ENCODE peak calls at places on chromosome 9, in six cellular contexts. S, G, D, V, T and M are unnamed samples.

GRCh38 chr9:4566806-4567205 is 76.5 kb downstream of the SLC1A1 start:
- DNase-seq in S (no peak), G (no peak), D (no peak), V (no peak), T (no peak), M (no peak)

GRCh38 chr9:6910032-6910431 is 152.3 kb downstream of the KDM4C start:
- DNase-seq in S (no peak), G (no peak), D (no peak), V (no peak), T (no peak), M (no peak)

GRCh38 chr9:78158286-78158685 is 77.6 kb upstream of the CEP78 start:
- DNase-seq in S (no peak), G (no peak), D (no peak), V (no peak), T (no peak), M (no peak)

GRCh38 chr9:116337015-116337414 is 183.4 kb downstream of the PAPPA start:
- DNase-seq in S (peak; percentile 38), G (no peak), D (no peak), V (no peak), T (no peak), M (no peak)

GRCh38 chr9:135376511-135377173 is 102.9 kb upstream of the PPP1R26 start:
- DNase-seq in S (no peak), G (no peak), D (no peak), V (no peak), T (no peak), M (no peak)

GRCh38 chr9:31740705-31741104 is 643.7 kb upstream of the ACO1 start:
- DNase-seq in S (no peak), G (no peak), D (no peak), V (no peak), T (no peak), M (no peak)

GRCh38 chr9:89576404-89576824 is 28.4 kb upstream of the GADD45G start:
- DNase-seq in S (no peak), G (no peak), D (no peak), V (no peak), T (no peak), M (no peak)

GRCh38 chr9:10050016-10050415 is 562.8 kb downstream of the PTPRD start:
- DNase-seq in S (no peak), G (no peak), D (no peak), V (no peak), T (no peak), M (no peak)

GRCh38 chr9:110099236-110099741 is 108.7 kb downstream of the C9orf152 start:
- DNase-seq in S (no peak), G (peak; percentile 7), D (no peak), V (peak; percentile 46), T (no peak), M (no peak)

GRCh38 chr9:97696025-97696822 is 916 bp downstream of the XPA start:
- DNase-seq in S (no peak), G (no peak), D (no peak), V (no peak), T (no peak), M (no peak)

GRCh38 chr9:126805546-126806262 is 864 bp downstream of the ZBTB43 start:
- DNase-seq in S (no peak), G (peak; percentile 32), D (peak; percentile 61), V (no peak), T (peak; percentile 95), M (no peak)

GRCh38 chr9:125650271-125650737 is 56.7 kb downstream of the MAPKAP1 start:
- DNase-seq in S (no peak), G (no peak), D (no peak), V (no peak), T (peak; percentile 44), M (no peak)

GRCh38 chr9:29750062-29750461 is 2176.8 kb upstream of the C9orf72 start:
- DNase-seq in S (peak; percentile 19), G (no peak), D (no peak), V (no peak), T (no peak), M (no peak)

GRCh38 chr9:19988281-19988680 is 199.4 kb upstream of the SLC24A2 start:
- DNase-seq in S (no peak), G (no peak), D (no peak), V (no peak), T (no peak), M (no peak)

GRCh38 chr9:27496134-27496504 is 28.0 kb upstream of the IFNK start:
- DNase-seq in S (no peak), G (no peak), D (no peak), V (no peak), T (no peak), M (no peak)

GRCh38 chr9:131475956-131476776 is 26.6 kb upstream of the POMT1 start:
- DNase-seq in S (no peak), G (no peak), D (no peak), V (no peak), T (no peak), M (no peak)
- TF ChIP-seq CTCF in S (peak; percentile 45), G (no peak), D (peak; percentile 64), V (peak; percentile 37), T (peak; percentile 30), M (peak; percentile 42)

GRCh38 chr9:76433851-76434250 is 25.1 kb upstream of the GCNT1 start:
- DNase-seq in S (no peak), G (no peak), D (no peak), V (no peak), T (no peak), M (no peak)

GRCh38 chr9:76438841-76439588 is 20.0 kb upstream of the GCNT1 start:
- DNase-seq in S (no peak), G (no peak), D (no peak), V (no peak), T (peak; percentile 56), M (no peak)

GRCh38 chr9:76431601-76432000 is 27.4 kb upstream of the GCNT1 start:
- DNase-seq in S (no peak), G (no peak), D (no peak), V (no peak), T (no peak), M (no peak)

DNA sequence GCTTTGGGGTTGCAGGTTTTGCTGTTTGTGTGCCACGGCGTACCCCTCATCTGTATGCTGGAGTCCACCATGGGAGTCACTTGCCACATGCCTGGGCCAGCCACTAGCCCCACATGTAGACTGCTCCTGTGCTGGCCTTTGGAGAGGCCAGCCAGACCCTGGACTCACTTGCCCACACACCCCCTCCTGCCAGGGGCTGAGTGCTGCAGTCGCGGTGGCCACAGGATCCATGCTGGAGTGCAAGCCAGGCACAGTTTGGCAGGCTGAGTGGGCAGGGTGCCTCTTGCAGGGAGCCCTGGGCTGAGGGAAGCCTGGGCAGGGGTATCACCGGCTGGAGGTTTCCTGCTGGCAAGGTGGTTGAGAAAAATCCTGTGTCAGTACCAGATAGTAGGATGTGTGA is 25.6 kb upstream of the GCNT1 start:
- DNase-seq in S (no peak), G (no peak), D (no peak), V (no peak), T (no peak), M (no peak)
- TF ChIP-seq CTCF in S (no peak), G (no peak), D (no peak), V (no peak), T (no peak), M (no peak)

DNA sequence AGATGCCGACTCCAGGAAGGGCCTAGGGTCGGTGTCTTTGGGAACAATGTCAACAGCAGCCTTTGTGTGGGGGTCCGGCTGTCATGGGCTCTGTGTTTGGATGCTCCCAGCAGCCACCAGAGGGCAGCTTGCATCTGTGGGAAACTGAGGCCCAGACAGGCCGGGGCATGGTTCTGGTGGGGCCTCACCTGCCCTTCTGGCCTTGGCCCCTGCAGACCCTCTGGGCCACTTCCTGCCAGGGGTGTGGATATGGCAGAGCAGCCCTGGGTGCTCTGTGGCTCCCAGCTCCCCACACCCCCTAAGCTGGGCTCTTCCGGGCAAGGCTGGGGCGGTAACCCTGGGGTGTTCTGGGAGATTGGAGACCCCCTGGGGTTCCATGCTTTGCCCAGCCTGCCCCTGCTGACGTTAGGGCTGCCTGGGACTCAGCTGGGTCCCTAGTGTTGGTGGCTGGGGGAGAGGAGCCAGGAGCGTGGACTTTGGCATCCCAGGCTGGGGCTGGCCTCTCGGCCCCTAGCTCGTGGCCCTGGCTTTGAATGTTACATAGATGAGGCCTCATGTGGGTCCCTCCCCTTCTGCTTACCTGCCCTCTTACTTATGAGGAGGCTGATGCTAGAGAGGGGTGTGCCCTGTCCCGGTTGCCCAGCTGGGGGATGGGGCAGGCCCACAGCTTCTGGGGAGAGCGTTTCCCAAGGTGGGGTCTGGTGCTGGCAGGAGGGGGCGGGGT is 38.3 kb downstream of the RXRA start:
- DNase-seq in S (no peak), G (no peak), D (no peak), V (no peak), T (peak; percentile 57), M (no peak)
- TF ChIP-seq CTCF in S (no peak), G (no peak), D (peak; percentile 36), V (no peak), T (peak; percentile 61), M (no peak)

DNA sequence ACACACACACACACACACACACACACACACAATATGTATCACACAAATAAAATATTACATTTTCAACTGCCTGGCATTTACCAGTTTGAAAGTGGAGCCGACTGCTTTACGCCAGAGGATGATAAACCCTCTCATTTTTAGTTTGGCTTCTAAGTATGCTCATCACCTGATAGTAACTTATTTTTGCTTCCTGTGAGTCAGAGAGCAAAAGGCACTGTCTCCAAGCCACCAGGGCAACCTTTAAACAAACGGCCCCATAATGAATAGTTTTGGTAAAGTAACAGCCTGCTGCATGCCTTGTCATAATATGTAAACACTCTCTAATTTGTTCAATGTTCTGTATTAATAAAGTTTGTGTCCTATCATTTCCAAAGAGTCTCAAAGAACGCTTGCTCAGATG is 26.9 kb downstream of the KLF4 start:
- DNase-seq in S (no peak), G (no peak), D (no peak), V (no peak), T (no peak), M (peak; percentile 51)
- TF ChIP-seq CTCF in S (no peak), G (no peak), D (no peak), V (no peak), T (no peak), M (no peak)

GRCh38 chr9:130043654-130044623 is 950 bp upstream of the FNBP1 start:
- DNase-seq in S (no peak), G (no peak), D (peak; percentile 44), V (peak; percentile 71), T (no peak), M (no peak)
- TF ChIP-seq CTCF in S (no peak), G (no peak), D (peak; percentile 24), V (no peak), T (no peak), M (no peak)

DNA sequence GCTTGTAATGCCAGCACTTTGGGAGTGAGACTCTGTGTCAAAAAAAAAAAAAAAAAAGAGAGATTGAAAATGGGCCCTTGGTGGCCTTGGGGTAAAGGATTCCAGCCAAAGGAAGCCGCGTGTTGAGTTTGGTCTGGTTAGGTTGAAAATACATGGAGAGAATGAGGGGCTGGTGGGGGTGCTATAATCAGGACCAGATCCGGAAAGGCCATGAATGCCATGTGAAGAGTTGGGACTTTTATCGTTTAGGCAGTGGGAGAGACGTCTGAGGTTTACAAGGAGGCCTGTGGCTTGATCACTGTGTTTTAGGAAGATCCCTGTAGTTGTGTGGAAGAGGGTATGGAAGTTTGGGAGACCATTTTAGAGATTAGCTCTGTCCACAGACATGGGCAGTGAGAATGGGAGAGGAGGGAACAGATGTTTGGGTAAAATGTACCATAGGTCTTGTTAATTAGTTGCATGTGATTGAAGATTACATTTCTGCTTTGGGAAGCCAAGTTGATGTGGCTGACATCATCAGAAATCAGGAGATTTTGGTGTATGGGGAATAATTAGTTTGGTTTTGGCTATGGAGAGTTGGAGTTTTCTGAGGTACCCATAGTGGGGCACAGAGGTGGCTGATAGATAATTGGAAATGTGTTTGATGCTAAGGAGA is 3.5 kb downstream of the MSANTD3 start:
- DNase-seq in S (no peak), G (no peak), D (no peak), V (no peak), T (no peak), M (no peak)
- TF ChIP-seq CTCF in S (no peak), G (no peak), D (no peak), V (no peak), T (no peak), M (no peak)

GRCh38 chr9:71223953-71224538 is 102.6 kb upstream of the TRPM3 start:
- DNase-seq in S (peak; percentile 2), G (no peak), D (no peak), V (no peak), T (no peak), M (no peak)
- TF ChIP-seq CTCF in S (no peak), G (no peak), D (no peak), V (no peak), T (no peak), M (no peak)